ENCODE peak calls at places on chromosomes 7 and 10, in ten cellular contexts. C is NCI-H2081; A is activated CD4-positive, CD25-positive, alpha-beta regulatory T cell treated with anti-CD3 and anti-CD28 coated beads, Interleukin-2, amount 50 U/mL, for 72 hours; G is RPMI8226; B is glomerular endothelial cell; M is lower lobe of right lung; S is iris pigment epithelial cell; V is LoVo; T is memory B cell; H is Ammon's horn. Q is an unnamed sample.

GRCh38 chr10:130656187-130656575 is 520.0 kb downstream of the GLRX3 start:
- DNase-seq in C (no peak), A (no peak), G (no peak), B (no peak), M (no peak), S (no peak), V (no peak), T (no peak), H (no peak), Q (no peak)

GRCh38 chr10:77974396-77975074 is 48.0 kb upstream of the DLG5 start:
- DNase-seq in C (no peak), A (no peak), G (no peak), B (no peak), M (no peak), S (peak), V (no peak), T (no peak), H (no peak), Q (no peak)

GRCh38 chr10:55628260-55628701 is 732.8 kb downstream of the ZWINT start:
- DNase-seq in C (peak), A (no peak), G (no peak), B (no peak), M (peak), S (no peak), V (no peak), T (no peak), H (peak), Q (no peak)

GRCh38 chr10:47165168-47165710 is 134.8 kb upstream of the GDF10 start:
- DNase-seq in C (no peak), A (no peak), G (no peak), B (no peak), M (no peak), S (no peak), V (no peak), T (no peak), H (peak), Q (no peak)

GRCh38 chr10:64082083-64082482 is 560.9 kb downstream of the REEP3 start:
- DNase-seq in C (no peak), A (no peak), G (no peak), B (no peak), M (no peak), S (no peak), V (no peak), T (no peak), H (no peak), Q (no peak)

GRCh38 chr7:106866298-106867281 is 1.5 kb downstream of the PIK3CG start:
- DNase-seq in C (no peak), A (no peak), G (peak), B (no peak), M (no peak), S (no peak), V (no peak), T (no peak), H (peak), Q (no peak)

GRCh38 chr7:34128762-34129161 is 223.4 kb downstream of the BMPER start:
- DNase-seq in C (no peak), A (no peak), G (no peak), B (no peak), M (no peak), S (no peak), V (no peak), T (no peak), H (no peak), Q (no peak)

GRCh38 chr7:55818686-55819085 is 43.9 kb downstream of the SEPTIN14 start:
- DNase-seq in C (no peak), A (no peak), G (no peak), B (no peak), M (no peak), S (no peak), V (no peak), T (no peak), H (no peak), Q (no peak)

GRCh38 chr7:157670490-157671357 is 333.9 kb downstream of the DNAJB6 start:
- DNase-seq in C (no peak), A (no peak), G (no peak), B (no peak), M (no peak), S (no peak), V (no peak), T (no peak), H (no peak), Q (no peak)

GRCh38 chr7:157788573-157788972 is 451.8 kb downstream of the DNAJB6 start:
- DNase-seq in C (no peak), A (no peak), G (no peak), B (no peak), M (no peak), S (no peak), V (no peak), T (no peak), H (no peak), Q (no peak)

GRCh38 chr10:71801357-71801756 is 28.0 kb upstream of the VSIR start:
- DNase-seq in C (no peak), A (no peak), G (peak), B (no peak), M (no peak), S (no peak), V (no peak), T (no peak), H (peak), Q (no peak)

GRCh38 chr7:108448777-108449576 is 7.3 kb downstream of the NRCAM start:
- DNase-seq in C (peak), A (no peak), G (no peak), B (no peak), M (no peak), S (no peak), V (no peak), T (no peak), H (peak), Q (no peak)

GRCh38 chr10:14601872-14602725 is 172.6 kb downstream of the FAM107B start:
- DNase-seq in C (no peak), A (no peak), G (peak), B (no peak), M (peak), S (peak), V (no peak), T (peak), H (no peak), Q (peak)

GRCh38 chr10:6065845-6066244 is 3.7 kb upstream of the IL2RA start:
- DNase-seq in C (no peak), A (no peak), G (no peak), B (no peak), M (no peak), S (peak), V (no peak), T (no peak), H (peak), Q (no peak)

GRCh38 chr10:98433881-98434732 is 12.6 kb downstream of the HPS1 start:
- DNase-seq in C (no peak), A (no peak), G (no peak), B (no peak), M (no peak), S (peak), V (no peak), T (no peak), H (no peak), Q (no peak)

GRCh38 chr7:99133766-99134564 is 9.9 kb downstream of the SMURF1 start:
- DNase-seq in C (no peak), A (no peak), G (no peak), B (no peak), M (no peak), S (no peak), V (no peak), T (no peak), H (no peak), Q (no peak)

GRCh38 chr7:128176696-128177095 is 64.4 kb upstream of the LEP start:
- DNase-seq in C (no peak), A (no peak), G (no peak), B (no peak), M (no peak), S (peak), V (no peak), T (no peak), H (no peak), Q (no peak)

GRCh38 chr7:36300696-36301350 is 88.8 kb upstream of the ANLN start:
- DNase-seq in C (no peak), A (no peak), G (no peak), B (no peak), M (no peak), S (peak), V (no peak), T (no peak), H (no peak), Q (no peak)

GRCh38 chr10:98646998-98647917 is 200.5 kb upstream of the HPS1 start:
- DNase-seq in C (no peak), A (no peak), G (no peak), B (no peak), M (no peak), S (no peak), V (no peak), T (no peak), H (no peak), Q (no peak)

GRCh38 chr7:135169141-135169935 is 1.2 kb downstream of the CYREN start:
- DNase-seq in C (peak), A (peak), G (peak), B (no peak), M (no peak), S (peak), V (peak), T (peak), H (no peak), Q (peak)

GRCh38 chr10:49552277-49552676 is 13.4 kb upstream of the ERCC6 start:
- DNase-seq in C (no peak), A (no peak), G (no peak), B (peak), M (no peak), S (peak), V (no peak), T (no peak), H (no peak), Q (no peak)

GRCh38 chr7:101954494-101954893 is 137.1 kb downstream of the CUX1 start:
- DNase-seq in C (no peak), A (no peak), G (no peak), B (no peak), M (no peak), S (no peak), V (no peak), T (no peak), H (no peak), Q (no peak)

GRCh38 chr10:3397231-3397630 is 224.6 kb upstream of the PITRM1 start:
- DNase-seq in C (no peak), A (no peak), G (no peak), B (no peak), M (no peak), S (no peak), V (no peak), T (no peak), H (no peak), Q (no peak)

GRCh38 chr7:20213378-20213777 is 3.8 kb downstream of the MACC1 start:
- DNase-seq in C (no peak), A (no peak), G (no peak), B (no peak), M (no peak), S (no peak), V (no peak), T (no peak), H (no peak), Q (no peak)